ENCODE peak calls at places on chromosomes 4 and X, in five cellular contexts. K is HCT116, S is GM12878, Z is HepG2, E is K562. X is an unnamed sample.

GRCh38 chr4:76856183-76856969 is 41.6 kb downstream of the SOWAHB start:
- DNase-seq in K (no peak), Z (peak; percentile 89), S (no peak), E (no peak), X (no peak)

GRCh38 chr4:125368684-125369083 is 53.9 kb downstream of the FAT4 start:
- DNase-seq in Z (no peak), E (no peak), S (no peak), K (no peak), X (no peak)

GRCh38 chrX:74218895-74219294 is 85.1 kb upstream of the ZCCHC13 start:
- DNase-seq in K (no peak), Z (no peak), S (no peak), E (no peak), X (no peak)

GRCh38 chr4:5357863-5358262 is 306.6 kb downstream of the STK32B start:
- DNase-seq in E (no peak), Z (no peak), S (no peak), K (no peak), X (no peak)

GRCh38 chr4:76028242-76028859 is 5.1 kb upstream of the CXCL10 start:
- DNase-seq in Z (no peak), K (no peak), S (no peak), E (no peak), X (no peak)

GRCh38 chr4:189177130-189177529 is 763.5 kb upstream of the FRG1 start:
- DNase-seq in E (no peak), S (no peak), K (peak; percentile 19), Z (no peak), X (no peak)

GRCh38 chrX:120463241-120463640 is 5.9 kb downstream of the LAMP2 start:
- DNase-seq in E (peak; percentile 39), K (no peak), Z (peak; percentile 6), S (no peak), X (no peak)

GRCh38 chrX:155563099-155563498 is 49.7 kb downstream of the TMLHE start:
- DNase-seq in Z (no peak), S (no peak), E (no peak), K (no peak), X (no peak)

GRCh38 chr4:16582526-16582925 is 315.9 kb downstream of the LDB2 start:
- DNase-seq in Z (no peak), K (no peak), E (peak; percentile 47), S (no peak), X (peak; percentile 78)

GRCh38 chrX:111170017-111170416 is 74.0 kb downstream of the PAK3 start:
- DNase-seq in E (peak; percentile 1), S (no peak), K (no peak), Z (no peak), X (no peak)

GRCh38 chr4:151668687-151669402 is 92.0 kb downstream of the GATB start:
- DNase-seq in S (no peak), K (no peak), Z (no peak), E (no peak), X (no peak)

GRCh38 chr4:79964715-79965345 is 108.2 kb downstream of the ANTXR2 start:
- DNase-seq in E (no peak), Z (no peak), K (no peak), S (no peak), X (peak; percentile 77)

GRCh38 chr4:59102311-59102710 is 1992.1 kb upstream of the IGFBP7 start:
- DNase-seq in E (no peak), S (no peak), K (no peak), Z (no peak), X (no peak)

GRCh38 chrX:70969635-70970481 is 39.0 kb upstream of the SLC7A3 start:
- DNase-seq in S (no peak), K (no peak), Z (no peak), E (peak; percentile 75), X (peak; percentile 42)

GRCh38 chrX:136157187-136157586 is 9.9 kb downstream of the FHL1 start:
- DNase-seq in K (no peak), Z (no peak), S (no peak), E (no peak), X (no peak)

DNA sequence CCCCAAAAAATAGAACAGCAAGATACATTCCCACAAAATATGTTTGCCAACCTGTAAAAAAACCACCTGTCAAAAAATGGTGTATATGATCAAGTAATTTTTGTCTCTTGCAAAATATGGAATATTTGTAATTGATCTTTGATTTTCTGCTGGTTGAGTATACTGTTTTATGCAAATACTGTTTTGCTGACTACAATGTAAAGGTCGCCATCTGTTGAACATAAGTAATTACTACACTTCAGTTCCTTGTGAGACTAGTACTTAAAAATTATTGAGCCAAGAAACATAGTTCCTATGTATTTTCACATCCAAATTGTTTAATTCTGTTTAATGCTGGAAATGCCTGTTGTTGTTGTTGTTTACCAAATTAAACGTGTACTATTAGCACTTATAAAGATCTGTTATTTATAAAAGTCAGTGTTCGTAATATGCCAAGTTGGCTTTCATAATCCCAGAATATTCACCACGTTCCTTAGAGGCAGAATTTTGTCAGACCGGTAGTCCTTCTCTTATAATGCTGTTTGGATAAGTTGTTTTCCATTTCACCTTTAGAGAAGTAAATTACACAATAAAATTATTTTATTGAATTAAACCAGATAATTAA is 144.2 kb downstream of the PDLIM5 start:
- DNase-seq in S (peak; percentile 8), E (peak; percentile 59), K (peak; percentile 32), Z (peak; percentile 48), X (no peak)
- TF ChIP-seq SIN3A in S (no peak), E (no peak), K (no peak), Z (no peak), X (no peak)

DNA sequence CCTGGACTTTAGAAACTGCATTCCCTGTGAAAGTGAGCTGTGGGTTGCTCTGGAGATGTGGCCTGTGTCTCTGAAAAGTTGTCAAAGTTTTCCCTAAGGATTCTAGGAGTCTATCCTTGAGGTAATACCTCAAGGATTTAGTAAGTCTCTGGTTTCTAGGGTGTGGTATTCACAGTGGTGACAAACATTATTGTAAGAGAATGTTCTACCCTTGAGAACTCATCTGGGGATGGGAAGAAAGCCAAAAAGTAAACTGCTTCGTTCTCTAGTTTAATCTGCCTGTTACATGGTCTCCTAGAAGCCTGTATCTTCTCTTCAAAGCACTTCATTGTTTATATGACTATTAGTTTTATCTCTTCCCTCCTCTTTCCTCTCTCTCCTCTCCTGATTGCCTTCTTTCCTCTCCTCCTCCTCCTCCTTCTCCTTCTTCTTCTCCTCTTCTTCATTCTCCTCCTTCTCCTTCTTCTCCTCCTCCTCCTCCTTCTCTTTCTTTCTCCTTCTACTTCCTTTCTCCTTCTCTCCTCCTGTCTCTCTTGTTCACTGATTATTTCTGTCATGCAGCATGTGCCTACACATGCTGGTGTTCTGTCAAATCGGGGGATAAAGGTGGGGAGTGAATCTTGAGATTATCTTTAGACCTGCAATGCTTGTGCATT is 321.3 kb downstream of the PTTG2 start:
- DNase-seq in E (peak; percentile 42), S (no peak), K (no peak), Z (no peak), X (no peak)
- TF ChIP-seq CEBPB in E (no peak), S (no peak), K (no peak), Z (no peak), X (no peak)

GRCh38 chr4:149343614-149344013 is 472.0 kb downstream of the IQCM start:
- DNase-seq in K (no peak), E (no peak), Z (no peak), S (no peak), X (no peak)
- TF ChIP-seq SIN3A in K (no peak), E (no peak), Z (no peak), S (no peak), X (no peak)

DNA sequence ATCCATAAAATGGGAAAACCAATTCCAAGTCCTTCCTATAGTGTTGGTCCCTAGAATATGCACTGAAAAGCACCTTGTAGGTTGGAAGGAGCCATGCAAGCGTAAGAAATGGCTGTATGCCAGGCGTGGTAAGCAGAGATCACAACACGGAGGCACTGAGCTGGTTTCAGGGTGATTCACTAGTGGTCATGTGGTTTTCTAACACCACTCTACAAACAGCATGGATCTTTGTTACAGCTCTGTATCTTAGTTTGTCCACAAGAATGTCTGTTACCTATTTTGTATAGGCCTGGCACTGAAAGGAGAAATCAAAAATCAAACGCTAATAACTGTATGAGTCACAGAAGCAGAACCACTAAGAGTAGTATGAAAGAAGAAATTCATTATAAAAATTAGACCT is 71.9 kb downstream of the MAGEB17 start:
- DNase-seq in Z (no peak), S (peak; percentile 35), K (peak; percentile 35), E (no peak), X (no peak)
- TF ChIP-seq CEBPB in Z (no peak), S (no peak), K (no peak), E (no peak), X (no peak)

DNA sequence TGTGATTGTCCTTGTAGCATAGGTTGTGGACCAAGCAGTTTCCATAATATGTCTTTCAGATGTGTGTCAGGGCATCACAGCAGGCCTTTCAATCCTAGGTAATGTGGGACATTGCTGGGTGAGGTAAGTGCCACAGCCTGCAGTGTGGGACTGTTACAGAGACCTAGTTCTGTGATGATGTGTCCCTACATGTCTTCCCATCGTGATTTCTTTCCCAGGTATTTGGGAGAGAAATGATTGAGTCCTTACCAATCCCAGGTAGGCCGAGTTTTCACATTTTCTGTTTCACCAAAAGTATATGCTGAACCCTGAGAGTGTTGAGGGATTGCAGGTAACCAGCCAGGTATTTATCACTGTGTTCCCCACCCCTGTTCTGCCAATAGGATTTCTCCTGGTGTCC is 10.6 kb upstream of the ATXN3L start:
- DNase-seq in Z (no peak), E (no peak), S (no peak), K (no peak), X (no peak)
- TF ChIP-seq SIN3A in Z (no peak), E (no peak), S (no peak), K (no peak), X (no peak)

DNA sequence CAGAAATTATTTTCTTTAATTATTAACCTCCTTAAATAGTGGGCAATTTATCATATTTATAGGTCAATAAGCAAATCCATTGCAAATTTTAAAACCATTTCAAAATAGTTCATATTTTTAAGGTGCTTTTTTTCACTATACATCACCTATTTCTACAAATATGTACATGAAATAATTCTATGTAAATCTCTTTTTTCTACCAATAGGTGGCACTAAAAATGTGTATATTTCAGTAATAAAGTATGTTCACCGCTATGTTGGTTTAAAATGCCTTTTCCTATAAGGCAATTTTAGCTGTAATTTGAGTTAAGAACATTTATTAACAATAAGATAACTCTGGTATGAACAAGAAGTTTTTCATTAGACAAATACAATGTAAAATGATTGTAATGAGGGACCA is 672.2 kb downstream of the KCTD8 start:
- DNase-seq in Z (peak; percentile 3), S (no peak), K (no peak), E (no peak), X (no peak)
- TF ChIP-seq CEBPB in Z (no peak), S (no peak), K (no peak), E (no peak), X (no peak)

GRCh38 chr4:2286904-2287593 is 25.1 kb upstream of the MXD4 start:
- DNase-seq in K (no peak), E (no peak), Z (no peak), S (no peak), X (no peak)
- TF ChIP-seq SIN3A in K (no peak), E (no peak), Z (no peak), S (no peak), X (no peak)

DNA sequence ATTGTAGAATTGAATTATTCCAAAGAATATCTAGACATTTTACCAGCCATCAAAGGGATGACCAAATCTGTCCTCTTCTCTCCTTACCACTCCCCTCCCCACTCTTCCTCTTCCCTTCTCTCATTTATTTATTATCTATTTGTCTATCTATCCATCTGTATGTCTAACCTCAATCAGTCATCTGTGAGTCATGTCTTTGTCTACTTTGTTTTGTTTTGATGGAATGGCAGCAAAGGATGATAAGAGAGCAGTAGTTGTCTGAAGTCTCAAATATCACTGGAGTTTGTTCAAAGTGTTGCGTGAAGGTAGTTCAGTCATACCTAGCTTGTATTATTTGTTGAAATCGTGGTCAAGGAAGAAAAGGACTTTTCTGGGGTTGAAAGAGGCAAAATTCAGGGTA is 34.7 kb upstream of the PGRMC2 start:
- DNase-seq in S (no peak), K (no peak), E (no peak), Z (peak; percentile 45), X (no peak)
- TF ChIP-seq CEBPB in S (no peak), K (peak; percentile 13), E (no peak), Z (no peak), X (no peak)

X was measured in H1.